ENCODE peak calls at places on chromosomes 4 and X, in six cellular contexts. I, W, R, U, S and P are unnamed samples.

GRCh38 chrX:153633607-153634180 is 13.3 kb upstream of the DUSP9 start:
- DNase-seq in I (no peak), W (no peak), R (no peak), U (no peak), S (no peak), P (no peak)

GRCh38 chrX:120752431-120753128 is 122.7 kb upstream of the C1GALT1C1 start:
- DNase-seq in I (no peak), W (no peak), R (no peak), U (no peak), S (no peak), P (no peak)

GRCh38 chr4:149755969-149756368 is 59.7 kb downstream of the IQCM start:
- DNase-seq in I (no peak), W (no peak), R (no peak), U (no peak), S (no peak), P (no peak)

GRCh38 chrX:151793886-151794285 is 59.3 kb downstream of the CNGA2 start:
- DNase-seq in I (no peak), W (no peak), R (no peak), U (no peak), S (no peak), P (no peak)

GRCh38 chr4:1285790-1286553 is 3.7 kb upstream of the MAEA start:
- DNase-seq in I (peak; percentile 42), W (no peak), R (no peak), U (no peak), S (no peak), P (no peak)

GRCh38 chr4:10875144-10875799 is 190.7 kb upstream of the CLNK start:
- DNase-seq in I (no peak), W (no peak), R (no peak), U (no peak), S (no peak), P (no peak)

GRCh38 chr4:104128850-104129213 is 365.9 kb downstream of the CXXC4 start:
- DNase-seq in I (peak; percentile 19), W (no peak), R (no peak), U (no peak), S (no peak), P (peak; percentile 19)

GRCh38 chrX:50168305-50168704 is 32.5 kb downstream of the AKAP4 start:
- DNase-seq in I (no peak), W (no peak), R (no peak), U (no peak), S (no peak), P (no peak)

GRCh38 chr4:1614854-1615595 is 69.1 kb downstream of the FAM53A start:
- DNase-seq in I (no peak), W (no peak), R (no peak), U (no peak), S (no peak), P (no peak)

GRCh38 chr4:10115271-10115656 is 1.3 kb downstream of the WDR1 start:
- DNase-seq in I (no peak), W (no peak), R (no peak), U (no peak), S (no peak), P (no peak)

GRCh38 chrX:46326161-46326560 is 219.1 kb downstream of the ZNF674 start:
- DNase-seq in I (no peak), W (no peak), R (no peak), U (no peak), S (no peak), P (no peak)

GRCh38 chr4:3451956-3452355 is 10.2 kb downstream of the HGFAC start:
- DNase-seq in I (no peak), W (no peak), R (no peak), U (no peak), S (no peak), P (no peak)

GRCh38 chrX:95836517-95836916 is 848.1 kb upstream of the DIAPH2 start:
- DNase-seq in I (no peak), W (no peak), R (no peak), U (no peak), S (no peak), P (no peak)

GRCh38 chr4:73599182-73599581 is 21.1 kb downstream of the RASSF6 start:
- DNase-seq in I (peak; percentile 56), W (peak; percentile 69), R (no peak), U (no peak), S (no peak), P (peak; percentile 49)

GRCh38 chr4:26074672-26075071 is 160.7 kb downstream of the SMIM20 start:
- DNase-seq in I (no peak), W (no peak), R (no peak), U (peak; percentile 62), S (peak; percentile 65), P (no peak)

GRCh38 chr4:2168469-2169319 is 73.2 kb downstream of the HAUS3 start:
- DNase-seq in I (no peak), W (peak; percentile 55), R (no peak), U (no peak), S (no peak), P (peak; percentile 38)

GRCh38 chrX:78769356-78769755 is 21.8 kb downstream of the LPAR4 start:
- DNase-seq in I (no peak), W (no peak), R (no peak), U (no peak), S (no peak), P (no peak)

GRCh38 chr4:95165926-95166524 is 382.7 kb downstream of the UNC5C start:
- DNase-seq in I (peak; percentile 86), W (no peak), R (no peak), U (peak; percentile 10), S (no peak), P (peak; percentile 9)

GRCh38 chr4:1715002-1715761 is 3.1 kb upstream of the SLBP start:
- DNase-seq in I (no peak), W (no peak), R (no peak), U (peak; percentile 56), S (no peak), P (no peak)

GRCh38 chrX:78886550-78886949 is 58.6 kb upstream of the P2RY10 start:
- DNase-seq in I (peak; percentile 17), W (no peak), R (no peak), U (peak; percentile 2), S (no peak), P (no peak)

GRCh38 chrX:30215357-30215843 is at the start of gene MAGEB2:
- DNase-seq in I (peak; percentile 12), W (no peak), R (no peak), U (no peak), S (no peak), P (no peak)